ENCODE peak calls at places on chromosome 18, in eight cellular contexts. One of them, this sample, is unnamed.

GRCh38 chr18:36187138-36187825 is at the start of gene MOCOS:
- DNase-seq in stimulated activated CD8-positive, alpha-beta memory T cell treated with anti-CD3 and anti-CD28 coated beads, Interleukin-4, amount 100 ng/mL, for 1 hour: no peak
- DNase-seq in tibial artery: peak; percentile 89
- DNase-seq in RCC 7860: peak; percentile 24
- DNase-seq in effector memory CD8-positive, alpha-beta T cell: peak; percentile 20
- DNase-seq in DMS153: peak; percentile 5
- DNase-seq in epithelial cell of esophagus: peak; percentile 71
- DNase-seq in activated naive CD8-positive, alpha-beta T cell treated with anti-CD3 and anti-CD28 coated beads, Interleukin-2, amount 50 U/mL, for 24 hours: peak; percentile 54
- DNase-seq in this sample: peak; percentile 54

GRCh38 chr18:47075098-47075883 is 39.9 kb upstream of the ELOA2 start:
- DNase-seq in stimulated activated CD8-positive, alpha-beta memory T cell treated with anti-CD3 and anti-CD28 coated beads, Interleukin-4, amount 100 ng/mL, for 1 hour: no peak
- DNase-seq in tibial artery: no peak
- DNase-seq in RCC 7860: no peak
- DNase-seq in effector memory CD8-positive, alpha-beta T cell: no peak
- DNase-seq in DMS153: no peak
- DNase-seq in epithelial cell of esophagus: peak; percentile 77
- DNase-seq in activated naive CD8-positive, alpha-beta T cell treated with anti-CD3 and anti-CD28 coated beads, Interleukin-2, amount 50 U/mL, for 24 hours: no peak
- DNase-seq in this sample: no peak

GRCh38 chr18:55779711-55780590 is 192.0 kb upstream of the TCF4 start:
- DNase-seq in stimulated activated CD8-positive, alpha-beta memory T cell treated with anti-CD3 and anti-CD28 coated beads, Interleukin-4, amount 100 ng/mL, for 1 hour: no peak
- DNase-seq in tibial artery: no peak
- DNase-seq in RCC 7860: no peak
- DNase-seq in effector memory CD8-positive, alpha-beta T cell: no peak
- DNase-seq in DMS153: no peak
- DNase-seq in epithelial cell of esophagus: peak; percentile 52
- DNase-seq in activated naive CD8-positive, alpha-beta T cell treated with anti-CD3 and anti-CD28 coated beads, Interleukin-2, amount 50 U/mL, for 24 hours: peak; percentile 10
- DNase-seq in this sample: peak; percentile 49

GRCh38 chr18:61967242-61967891 is 74.6 kb upstream of the RNF152 start:
- DNase-seq in stimulated activated CD8-positive, alpha-beta memory T cell treated with anti-CD3 and anti-CD28 coated beads, Interleukin-4, amount 100 ng/mL, for 1 hour: no peak
- DNase-seq in tibial artery: no peak
- DNase-seq in RCC 7860: no peak
- DNase-seq in effector memory CD8-positive, alpha-beta T cell: no peak
- DNase-seq in DMS153: no peak
- DNase-seq in epithelial cell of esophagus: no peak
- DNase-seq in activated naive CD8-positive, alpha-beta T cell treated with anti-CD3 and anti-CD28 coated beads, Interleukin-2, amount 50 U/mL, for 24 hours: no peak
- DNase-seq in this sample: no peak

GRCh38 chr18:59721214-59721613 is 24.0 kb upstream of the CCBE1 start:
- DNase-seq in stimulated activated CD8-positive, alpha-beta memory T cell treated with anti-CD3 and anti-CD28 coated beads, Interleukin-4, amount 100 ng/mL, for 1 hour: no peak
- DNase-seq in tibial artery: no peak
- DNase-seq in RCC 7860: no peak
- DNase-seq in effector memory CD8-positive, alpha-beta T cell: no peak
- DNase-seq in DMS153: no peak
- DNase-seq in epithelial cell of esophagus: no peak
- DNase-seq in activated naive CD8-positive, alpha-beta T cell treated with anti-CD3 and anti-CD28 coated beads, Interleukin-2, amount 50 U/mL, for 24 hours: no peak
- DNase-seq in this sample: no peak

GRCh38 chr18:8933714-8934284 is 168.7 kb upstream of the NDUFV2 start:
- DNase-seq in stimulated activated CD8-positive, alpha-beta memory T cell treated with anti-CD3 and anti-CD28 coated beads, Interleukin-4, amount 100 ng/mL, for 1 hour: no peak
- DNase-seq in tibial artery: no peak
- DNase-seq in RCC 7860: no peak
- DNase-seq in effector memory CD8-positive, alpha-beta T cell: no peak
- DNase-seq in DMS153: no peak
- DNase-seq in epithelial cell of esophagus: no peak
- DNase-seq in activated naive CD8-positive, alpha-beta T cell treated with anti-CD3 and anti-CD28 coated beads, Interleukin-2, amount 50 U/mL, for 24 hours: no peak
- DNase-seq in this sample: no peak

GRCh38 chr18:13370995-13371625 is 152.6 kb downstream of the LDLRAD4 start:
- DNase-seq in stimulated activated CD8-positive, alpha-beta memory T cell treated with anti-CD3 and anti-CD28 coated beads, Interleukin-4, amount 100 ng/mL, for 1 hour: no peak
- DNase-seq in tibial artery: no peak
- DNase-seq in RCC 7860: no peak
- DNase-seq in effector memory CD8-positive, alpha-beta T cell: no peak
- DNase-seq in DMS153: no peak
- DNase-seq in epithelial cell of esophagus: no peak
- DNase-seq in activated naive CD8-positive, alpha-beta T cell treated with anti-CD3 and anti-CD28 coated beads, Interleukin-2, amount 50 U/mL, for 24 hours: no peak
- DNase-seq in this sample: no peak

GRCh38 chr18:39311111-39311712 is 1745.6 kb upstream of the CELF4 start:
- DNase-seq in stimulated activated CD8-positive, alpha-beta memory T cell treated with anti-CD3 and anti-CD28 coated beads, Interleukin-4, amount 100 ng/mL, for 1 hour: no peak
- DNase-seq in tibial artery: no peak
- DNase-seq in RCC 7860: no peak
- DNase-seq in effector memory CD8-positive, alpha-beta T cell: no peak
- DNase-seq in DMS153: no peak
- DNase-seq in epithelial cell of esophagus: no peak
- DNase-seq in activated naive CD8-positive, alpha-beta T cell treated with anti-CD3 and anti-CD28 coated beads, Interleukin-2, amount 50 U/mL, for 24 hours: no peak
- DNase-seq in this sample: no peak

GRCh38 chr18:36020174-36020711 is 47.1 kb downstream of the RPRD1A start:
- DNase-seq in stimulated activated CD8-positive, alpha-beta memory T cell treated with anti-CD3 and anti-CD28 coated beads, Interleukin-4, amount 100 ng/mL, for 1 hour: no peak
- DNase-seq in tibial artery: no peak
- DNase-seq in RCC 7860: no peak
- DNase-seq in effector memory CD8-positive, alpha-beta T cell: no peak
- DNase-seq in DMS153: no peak
- DNase-seq in epithelial cell of esophagus: no peak
- DNase-seq in activated naive CD8-positive, alpha-beta T cell treated with anti-CD3 and anti-CD28 coated beads, Interleukin-2, amount 50 U/mL, for 24 hours: no peak
- DNase-seq in this sample: no peak

GRCh38 chr18:57743008-57743407 is 60.1 kb downstream of the ATP8B1 start:
- DNase-seq in stimulated activated CD8-positive, alpha-beta memory T cell treated with anti-CD3 and anti-CD28 coated beads, Interleukin-4, amount 100 ng/mL, for 1 hour: no peak
- DNase-seq in tibial artery: no peak
- DNase-seq in RCC 7860: peak; percentile 74
- DNase-seq in effector memory CD8-positive, alpha-beta T cell: no peak
- DNase-seq in DMS153: no peak
- DNase-seq in epithelial cell of esophagus: peak; percentile 93
- DNase-seq in activated naive CD8-positive, alpha-beta T cell treated with anti-CD3 and anti-CD28 coated beads, Interleukin-2, amount 50 U/mL, for 24 hours: no peak
- DNase-seq in this sample: no peak

GRCh38 chr18:68447286-68447685 is 267.6 kb downstream of the TMX3 start:
- DNase-seq in stimulated activated CD8-positive, alpha-beta memory T cell treated with anti-CD3 and anti-CD28 coated beads, Interleukin-4, amount 100 ng/mL, for 1 hour: no peak
- DNase-seq in tibial artery: no peak
- DNase-seq in RCC 7860: peak; percentile 77
- DNase-seq in effector memory CD8-positive, alpha-beta T cell: no peak
- DNase-seq in DMS153: no peak
- DNase-seq in epithelial cell of esophagus: peak; percentile 19
- DNase-seq in activated naive CD8-positive, alpha-beta T cell treated with anti-CD3 and anti-CD28 coated beads, Interleukin-2, amount 50 U/mL, for 24 hours: no peak
- DNase-seq in this sample: no peak

GRCh38 chr18:11502368-11502767 is 107.0 kb upstream of the SLC35G4 start:
- DNase-seq in stimulated activated CD8-positive, alpha-beta memory T cell treated with anti-CD3 and anti-CD28 coated beads, Interleukin-4, amount 100 ng/mL, for 1 hour: no peak
- DNase-seq in tibial artery: no peak
- DNase-seq in RCC 7860: no peak
- DNase-seq in effector memory CD8-positive, alpha-beta T cell: no peak
- DNase-seq in DMS153: no peak
- DNase-seq in epithelial cell of esophagus: no peak
- DNase-seq in activated naive CD8-positive, alpha-beta T cell treated with anti-CD3 and anti-CD28 coated beads, Interleukin-2, amount 50 U/mL, for 24 hours: no peak
- DNase-seq in this sample: no peak

GRCh38 chr18:76401496-76401895 is 93.5 kb downstream of the ZNF516 start:
- DNase-seq in stimulated activated CD8-positive, alpha-beta memory T cell treated with anti-CD3 and anti-CD28 coated beads, Interleukin-4, amount 100 ng/mL, for 1 hour: no peak
- DNase-seq in tibial artery: no peak
- DNase-seq in RCC 7860: no peak
- DNase-seq in effector memory CD8-positive, alpha-beta T cell: no peak
- DNase-seq in DMS153: no peak
- DNase-seq in epithelial cell of esophagus: no peak
- DNase-seq in activated naive CD8-positive, alpha-beta T cell treated with anti-CD3 and anti-CD28 coated beads, Interleukin-2, amount 50 U/mL, for 24 hours: no peak
- DNase-seq in this sample: no peak

GRCh38 chr18:57110295-57110694 is 36.6 kb upstream of the BOD1L2 start:
- DNase-seq in stimulated activated CD8-positive, alpha-beta memory T cell treated with anti-CD3 and anti-CD28 coated beads, Interleukin-4, amount 100 ng/mL, for 1 hour: no peak
- DNase-seq in tibial artery: no peak
- DNase-seq in RCC 7860: peak; percentile 13
- DNase-seq in effector memory CD8-positive, alpha-beta T cell: no peak
- DNase-seq in DMS153: no peak
- DNase-seq in epithelial cell of esophagus: peak; percentile 24
- DNase-seq in activated naive CD8-positive, alpha-beta T cell treated with anti-CD3 and anti-CD28 coated beads, Interleukin-2, amount 50 U/mL, for 24 hours: no peak
- DNase-seq in this sample: no peak

GRCh38 chr18:2901405-2901989 is 54.7 kb downstream of the EMILIN2 start:
- DNase-seq in stimulated activated CD8-positive, alpha-beta memory T cell treated with anti-CD3 and anti-CD28 coated beads, Interleukin-4, amount 100 ng/mL, for 1 hour: no peak
- DNase-seq in tibial artery: peak; percentile 62
- DNase-seq in RCC 7860: no peak
- DNase-seq in effector memory CD8-positive, alpha-beta T cell: no peak
- DNase-seq in DMS153: no peak
- DNase-seq in epithelial cell of esophagus: no peak
- DNase-seq in activated naive CD8-positive, alpha-beta T cell treated with anti-CD3 and anti-CD28 coated beads, Interleukin-2, amount 50 U/mL, for 24 hours: no peak
- DNase-seq in this sample: no peak

GRCh38 chr18:49398331-49398730 is 62.1 kb downstream of the DYM start:
- DNase-seq in stimulated activated CD8-positive, alpha-beta memory T cell treated with anti-CD3 and anti-CD28 coated beads, Interleukin-4, amount 100 ng/mL, for 1 hour: no peak
- DNase-seq in tibial artery: no peak
- DNase-seq in RCC 7860: no peak
- DNase-seq in effector memory CD8-positive, alpha-beta T cell: no peak
- DNase-seq in DMS153: no peak
- DNase-seq in epithelial cell of esophagus: no peak
- DNase-seq in activated naive CD8-positive, alpha-beta T cell treated with anti-CD3 and anti-CD28 coated beads, Interleukin-2, amount 50 U/mL, for 24 hours: no peak
- DNase-seq in this sample: no peak

GRCh38 chr18:80154293-80154692 is 45.2 kb downstream of the ADNP2 start:
- DNase-seq in stimulated activated CD8-positive, alpha-beta memory T cell treated with anti-CD3 and anti-CD28 coated beads, Interleukin-4, amount 100 ng/mL, for 1 hour: no peak
- DNase-seq in tibial artery: no peak
- DNase-seq in RCC 7860: no peak
- DNase-seq in effector memory CD8-positive, alpha-beta T cell: no peak
- DNase-seq in DMS153: no peak
- DNase-seq in epithelial cell of esophagus: peak; percentile 46
- DNase-seq in activated naive CD8-positive, alpha-beta T cell treated with anti-CD3 and anti-CD28 coated beads, Interleukin-2, amount 50 U/mL, for 24 hours: peak; percentile 23
- DNase-seq in this sample: no peak

This sample was measured in NCI-H774.